ENCODE peak calls at places on chromosomes 1 and 21, in nine cellular contexts. Q is fibroblast of lung, O is GM23338, F is OCI-LY7, E is keratinocyte, P is GM23248, X is PC-9, S is HCT116, A is IMR-90. C is an unnamed sample.

GRCh38 chr1:97832490-97832889 is 88.3 kb downstream of the DPYD start:
- DNase-seq in P (no peak), E (no peak), X (no peak), O (no peak), A (no peak), S (no peak), Q (peak), F (no peak), C (no peak)

GRCh38 chr1:31101147-31101502 is 35.6 kb upstream of the PUM1 start:
- DNase-seq in S (no peak), F (no peak), P (peak), E (no peak), A (peak), X (no peak), O (no peak), Q (peak), C (no peak)

GRCh38 chr1:25204797-25205441 is 27.4 kb downstream of the SYF2 start:
- DNase-seq in Q (peak), A (peak), O (peak), S (peak), X (peak), P (peak), F (peak), E (no peak), C (peak)

GRCh38 chr1:171841931-171842723 is 829 bp downstream of the DNM3 start:
- DNase-seq in Q (peak), A (no peak), E (no peak), S (no peak), F (no peak), O (peak), X (no peak), P (peak), C (peak)

GRCh38 chr1:177872563-177872900 is 97.3 kb downstream of the SEC16B start:
- DNase-seq in P (no peak), O (no peak), F (no peak), Q (no peak), A (no peak), E (no peak), X (no peak), S (no peak), C (no peak)

GRCh38 chr1:60088620-60089155 is 15.1 kb upstream of the C1orf87 start:
- DNase-seq in P (peak), E (no peak), F (no peak), A (no peak), Q (no peak), S (no peak), X (no peak), O (peak), C (no peak)

GRCh38 chr1:1914101-1914811 is 804 bp upstream of the CALML6 start:
- DNase-seq in F (no peak), E (no peak), X (no peak), O (no peak), Q (no peak), A (no peak), S (no peak), P (no peak), C (no peak)

GRCh38 chr1:208515123-208515522 is 270.9 kb upstream of the PLXNA2 start:
- DNase-seq in F (no peak), S (no peak), O (no peak), Q (peak), A (no peak), P (no peak), E (no peak), X (no peak), C (no peak)

GRCh38 chr1:89870998-89871397 is 50.2 kb downstream of the LRRC8D start:
- DNase-seq in X (no peak), P (no peak), E (no peak), S (no peak), Q (no peak), A (no peak), O (no peak), F (no peak), C (no peak)

GRCh38 chr21:46219591-46220239 is 8.9 kb downstream of the LSS start:
- DNase-seq in P (no peak), E (no peak), Q (no peak), F (no peak), O (no peak), A (no peak), S (no peak), X (no peak), C (no peak)

GRCh38 chr1:116372186-116372585 is 858 bp upstream of the ATP1A1 start:
- DNase-seq in O (peak), P (no peak), S (no peak), Q (no peak), A (no peak), X (no peak), E (no peak), F (peak), C (no peak)

GRCh38 chr1:226603976-226604845 is 55.6 kb downstream of the STUM start:
- DNase-seq in O (peak), X (no peak), S (no peak), Q (no peak), E (no peak), P (no peak), F (no peak), A (no peak), C (peak)

GRCh38 chr1:37034301-37035013 is at the start of gene GRIK3:
- DNase-seq in A (no peak), E (no peak), Q (no peak), X (no peak), P (peak), O (peak), S (no peak), F (peak), C (no peak)

GRCh38 chr1:9193226-9193625 is 41.3 kb upstream of the H6PD start:
- DNase-seq in S (no peak), A (peak), O (no peak), E (no peak), F (no peak), Q (no peak), P (peak), X (no peak), C (no peak)

GRCh38 chr1:230753586-230754251 is 6.5 kb downstream of the CAPN9 start:
- DNase-seq in Q (no peak), P (no peak), O (peak), E (no peak), A (no peak), S (peak), X (no peak), F (peak), C (peak)

GRCh38 chr21:41961282-41961701 is 7.5 kb upstream of the C2CD2 start:
- DNase-seq in S (no peak), Q (peak), E (peak), X (no peak), F (no peak), P (peak), O (no peak), A (peak), C (no peak)

GRCh38 chr1:244151558-244151957 is 100.5 kb downstream of the ZBTB18 start:
- DNase-seq in F (no peak), Q (no peak), O (no peak), S (no peak), P (no peak), A (no peak), E (no peak), X (no peak), C (no peak)

GRCh38 chr1:244155661-244156060 is 104.6 kb downstream of the ZBTB18 start:
- DNase-seq in E (no peak), Q (no peak), O (no peak), X (no peak), P (no peak), S (no peak), A (no peak), F (no peak), C (no peak)

GRCh38 chr1:244158039-244158438 is 107.0 kb downstream of the ZBTB18 start:
- DNase-seq in F (no peak), P (no peak), S (no peak), Q (no peak), E (no peak), X (no peak), A (no peak), O (no peak), C (no peak)

GRCh38 chr1:244154528-244154881 is 103.4 kb downstream of the ZBTB18 start:
- DNase-seq in O (no peak), P (no peak), S (no peak), A (no peak), X (no peak), Q (no peak), F (no peak), E (no peak), C (no peak)

GRCh38 chr1:244154882-244155531 is 103.9 kb downstream of the ZBTB18 start:
- DNase-seq in A (no peak), X (no peak), O (peak), F (no peak), Q (no peak), P (no peak), E (no peak), S (no peak), C (peak)
- H2AFZ ChIP-seq in A (peak), X (no peak), O (peak), F (no peak), Q (peak), P (no peak), E (peak), S (no peak), C (peak)

GRCh38 chr1:174800221-174800791 is 199.4 kb upstream of the CACYBP start:
- DNase-seq in X (no peak), Q (peak), S (no peak), F (peak), A (peak), P (peak), E (no peak), O (peak), C (peak)

GRCh38 chr1:174800951-174801350 is 198.8 kb upstream of the CACYBP start:
- DNase-seq in P (no peak), F (peak), O (no peak), A (no peak), S (no peak), X (no peak), Q (no peak), E (no peak), C (no peak)

GRCh38 chr1:174797398-174797797 is 202.3 kb upstream of the CACYBP start:
- DNase-seq in A (no peak), X (no peak), O (no peak), S (no peak), Q (no peak), P (no peak), F (no peak), E (no peak), C (no peak)

GRCh38 chr1:174795806-174796205 is 203.9 kb upstream of the CACYBP start:
- DNase-seq in P (peak), S (no peak), O (no peak), X (peak), A (peak), F (no peak), Q (peak), E (peak), C (no peak)

DNA sequence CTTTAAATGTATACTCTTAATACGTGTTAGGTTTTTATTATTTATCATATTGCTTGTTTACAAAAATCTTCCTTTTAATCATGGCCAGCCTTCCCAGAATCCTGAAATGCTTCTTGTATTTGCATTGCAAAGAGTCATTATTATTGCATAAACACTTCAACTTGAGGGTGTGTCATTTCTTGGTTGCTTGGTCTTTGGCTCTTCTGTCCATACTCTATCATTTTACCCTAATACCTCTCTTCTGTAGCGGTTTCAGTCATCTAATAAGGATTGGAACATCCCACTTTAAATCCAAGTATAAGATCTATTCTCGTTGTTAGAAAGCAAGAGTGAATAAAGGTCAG is 200.6 kb upstream of the CACYBP start:
- DNase-seq in E (no peak), X (no peak), O (no peak), F (no peak), A (no peak), P (peak), Q (no peak), S (no peak), C (no peak)
- H3K4me3 ChIP-seq in E (no peak), X (peak), O (peak), F (peak), A (no peak), P (peak), Q (peak), S (no peak), C (no peak)

DNA sequence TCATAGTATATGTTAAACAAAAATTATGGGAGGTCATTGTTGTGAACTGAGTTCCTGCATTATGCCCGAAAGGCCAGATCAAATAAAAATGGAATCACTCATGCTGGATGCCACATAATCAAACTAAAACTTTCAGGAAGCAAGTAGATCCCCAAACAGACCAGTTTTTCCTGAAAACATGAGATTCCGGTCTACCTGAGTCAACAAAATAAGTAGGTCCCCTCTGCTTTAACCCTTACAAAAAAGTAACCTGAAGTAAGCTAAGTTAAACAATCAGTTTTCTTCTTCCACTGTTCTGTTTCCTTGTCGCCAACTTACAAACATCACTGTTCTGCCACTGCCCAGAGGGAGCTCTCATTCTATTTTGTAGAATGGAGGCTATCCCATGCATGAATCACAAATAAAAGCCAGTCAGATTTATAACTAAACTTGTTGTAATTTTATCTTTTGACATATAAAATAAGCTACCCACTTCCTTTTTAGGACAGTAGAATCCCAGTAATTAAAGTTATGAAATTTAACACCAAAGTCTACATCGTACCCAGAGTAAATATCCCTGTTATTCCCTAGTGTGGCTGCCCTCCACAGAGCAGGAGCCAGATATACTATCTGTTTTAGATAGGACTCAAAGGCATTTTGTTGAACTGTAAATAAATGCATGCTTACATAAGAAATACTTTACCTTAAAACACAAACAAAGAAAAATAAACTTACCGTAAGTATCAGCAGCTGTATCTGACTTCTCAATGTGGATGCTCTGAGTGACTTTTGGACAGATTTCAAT is 149.4 kb downstream of the TIAM1 start:
- DNase-seq in E (no peak), O (no peak), X (no peak), S (no peak), A (no peak), Q (no peak), F (no peak), P (no peak), C (no peak)
- H2AFZ ChIP-seq in E (no peak), O (no peak), X (no peak), S (no peak), A (no peak), Q (no peak), F (no peak), P (no peak), C (no peak)

DNA sequence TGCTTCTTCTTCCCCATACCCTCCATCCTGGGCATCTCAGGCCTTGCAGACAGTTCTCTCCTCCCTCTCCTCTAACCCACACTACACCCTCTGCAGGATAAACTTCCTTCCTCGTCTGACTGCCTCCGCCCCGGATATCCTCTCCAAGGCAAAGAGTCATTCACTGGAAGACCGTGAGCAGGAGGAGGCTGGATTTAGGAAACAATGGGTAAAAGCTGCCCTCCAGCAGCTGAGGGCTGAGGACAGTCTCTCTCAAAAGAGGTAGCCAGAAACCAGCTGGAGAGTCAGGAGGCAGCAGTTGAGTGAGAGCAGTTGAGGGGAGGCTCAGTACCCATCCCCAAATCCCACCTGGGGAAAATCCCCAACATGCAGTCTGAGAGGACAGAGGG is 1.4 kb downstream of the CSRP1 start:
- DNase-seq in E (no peak), A (peak), Q (peak), X (peak), S (no peak), F (no peak), P (peak), O (no peak), C (no peak)
- H3K4me3 ChIP-seq in E (peak), A (peak), Q (peak), X (no peak), S (peak), F (peak), P (peak), O (no peak), C (no peak)

DNA sequence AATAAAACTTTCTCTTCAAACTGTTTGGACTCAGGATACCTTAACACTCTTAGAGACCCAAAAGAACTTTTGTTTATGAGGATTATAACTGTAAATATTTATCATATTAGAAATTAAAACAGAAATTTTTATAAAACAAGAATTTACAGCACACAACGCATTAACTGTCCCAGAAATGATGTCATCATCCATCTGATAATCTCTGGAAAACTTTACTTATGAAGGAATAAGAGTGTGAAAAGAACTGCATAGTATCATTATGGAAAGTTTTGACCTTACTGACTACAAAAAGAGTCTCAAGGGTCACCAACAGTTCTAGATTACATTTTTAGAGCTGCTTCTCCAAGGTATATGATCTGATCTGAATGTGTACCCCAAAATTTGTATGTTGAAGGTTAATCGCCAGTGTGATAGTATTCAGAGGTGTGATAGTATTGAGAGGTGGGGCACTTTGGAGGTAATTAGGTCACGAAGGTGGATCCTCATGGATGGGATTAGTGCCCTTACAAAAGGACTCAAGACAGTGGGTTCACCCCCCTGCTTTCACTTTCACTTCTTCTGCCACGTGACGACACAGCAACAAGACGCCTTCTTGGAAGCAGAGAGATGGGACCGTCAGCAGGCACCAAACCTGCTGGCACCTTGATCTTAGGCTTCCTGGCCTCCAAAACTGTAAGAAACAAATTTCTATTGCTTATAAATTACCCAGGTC is 95.7 kb upstream of the NR5A2 start:
- DNase-seq in O (peak), A (no peak), S (no peak), E (no peak), F (peak), Q (no peak), P (peak), X (no peak), C (no peak)
- H2AFZ ChIP-seq in O (peak), A (no peak), S (peak), E (peak), F (peak), Q (peak), P (peak), X (no peak), C (no peak)

DNA sequence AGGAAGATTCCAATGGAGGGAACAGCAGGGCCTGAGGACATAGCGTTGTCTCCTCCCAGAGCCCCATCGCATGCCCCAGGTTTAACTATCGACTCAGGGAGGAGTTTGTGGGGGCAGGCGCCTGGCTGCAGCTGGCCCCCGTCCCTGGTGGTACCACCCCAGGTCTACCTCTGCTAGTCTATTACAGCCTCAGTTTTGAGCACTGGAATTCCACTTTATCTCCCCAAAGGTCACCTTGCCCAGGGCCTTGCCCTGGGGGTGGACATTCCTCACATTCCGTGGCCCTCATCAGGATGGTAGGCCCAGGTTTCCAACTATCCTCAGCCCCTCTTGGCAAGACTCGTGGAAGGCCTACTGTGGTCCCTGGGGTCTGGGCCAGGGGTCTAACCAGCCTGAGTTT is 65.4 kb upstream of the SSBP3 start:
- DNase-seq in S (no peak), P (no peak), O (peak), F (no peak), E (no peak), X (no peak), A (no peak), Q (no peak), C (no peak)
- H3K4me3 ChIP-seq in S (no peak), P (no peak), O (no peak), F (no peak), E (no peak), X (no peak), A (no peak), Q (no peak), C (no peak)